ENCODE peak calls at places on chromosomes 4 and X, in nine cellular contexts. One of them, this sample, is unnamed. For H3K4me1, the result is how much of the 10 kb centered on the place peaks cover.

GRCh38 chrX:97494756-97495372 is 611.2 kb downstream of the RPA4 start:
- DNase-seq in stomach: no peak
- DNase-seq in adrenal gland: no peak
- DNase-seq in thyroid gland: no peak
- DNase-seq in BE2C: no peak
- DNase-seq in neural progenitor cell: no peak
- DNase-seq in HepG2: no peak
- DNase-seq in heart right ventricle: no peak
- DNase-seq in fibroblast of lung: no peak
- DNase-seq in this sample: no peak

GRCh38 chrX:80828232-80828631 is 18.6 kb upstream of the BRWD3 start:
- DNase-seq in stomach: no peak
- DNase-seq in adrenal gland: no peak
- DNase-seq in thyroid gland: no peak
- DNase-seq in BE2C: no peak
- DNase-seq in neural progenitor cell: no peak
- DNase-seq in HepG2: no peak
- DNase-seq in heart right ventricle: no peak
- DNase-seq in fibroblast of lung: no peak
- DNase-seq in this sample: no peak

GRCh38 chr4:187294861-187295260 is 571.2 kb upstream of the FAT1 start:
- DNase-seq in stomach: no peak
- DNase-seq in adrenal gland: no peak
- DNase-seq in thyroid gland: no peak
- DNase-seq in BE2C: no peak
- DNase-seq in neural progenitor cell: no peak
- DNase-seq in HepG2: no peak
- DNase-seq in heart right ventricle: no peak
- DNase-seq in fibroblast of lung: peak
- DNase-seq in this sample: no peak

GRCh38 chr4:2484993-2485392 is 16.1 kb downstream of the RNF4 start:
- DNase-seq in stomach: peak
- DNase-seq in adrenal gland: peak
- DNase-seq in thyroid gland: peak
- DNase-seq in BE2C: no peak
- DNase-seq in neural progenitor cell: peak
- DNase-seq in HepG2: no peak
- DNase-seq in heart right ventricle: peak
- DNase-seq in fibroblast of lung: no peak
- DNase-seq in this sample: peak

GRCh38 chr4:2247128-2248043 is 5.5 kb upstream of the HAUS3 start:
- DNase-seq in stomach: peak
- DNase-seq in adrenal gland: peak
- DNase-seq in thyroid gland: peak
- DNase-seq in BE2C: peak
- DNase-seq in neural progenitor cell: no peak
- DNase-seq in HepG2: no peak
- DNase-seq in heart right ventricle: no peak
- DNase-seq in fibroblast of lung: no peak
- DNase-seq in this sample: peak

GRCh38 chrX:12583543-12583942 is 207.7 kb upstream of the PRPS2 start:
- DNase-seq in stomach: no peak
- DNase-seq in adrenal gland: no peak
- DNase-seq in thyroid gland: no peak
- DNase-seq in BE2C: no peak
- DNase-seq in neural progenitor cell: no peak
- DNase-seq in HepG2: no peak
- DNase-seq in heart right ventricle: no peak
- DNase-seq in fibroblast of lung: no peak
- DNase-seq in this sample: peak

GRCh38 chrX:35741142-35741541 is 57.0 kb upstream of the MAGEB16 start:
- DNase-seq in stomach: no peak
- DNase-seq in adrenal gland: no peak
- DNase-seq in thyroid gland: no peak
- DNase-seq in BE2C: no peak
- DNase-seq in neural progenitor cell: no peak
- DNase-seq in HepG2: no peak
- DNase-seq in heart right ventricle: no peak
- DNase-seq in fibroblast of lung: no peak
- DNase-seq in this sample: no peak

GRCh38 chr4:128363966-128364365 is 76.4 kb upstream of the PGRMC2 start:
- DNase-seq in stomach: no peak
- DNase-seq in adrenal gland: no peak
- DNase-seq in thyroid gland: no peak
- DNase-seq in BE2C: no peak
- DNase-seq in neural progenitor cell: no peak
- DNase-seq in HepG2: no peak
- DNase-seq in heart right ventricle: no peak
- DNase-seq in fibroblast of lung: no peak
- DNase-seq in this sample: no peak

GRCh38 chr4:183906736-183907651 is 1.9 kb downstream of the STOX2 start:
- DNase-seq in stomach: no peak
- DNase-seq in adrenal gland: peak
- DNase-seq in thyroid gland: peak
- DNase-seq in BE2C: peak
- DNase-seq in neural progenitor cell: peak
- DNase-seq in HepG2: no peak
- DNase-seq in heart right ventricle: no peak
- DNase-seq in fibroblast of lung: peak
- DNase-seq in this sample: peak

GRCh38 chrX:136227948-136228584 is 23.1 kb downstream of the MAP7D3 start:
- DNase-seq in stomach: no peak
- DNase-seq in adrenal gland: no peak
- DNase-seq in thyroid gland: no peak
- DNase-seq in BE2C: no peak
- DNase-seq in neural progenitor cell: no peak
- DNase-seq in HepG2: no peak
- DNase-seq in heart right ventricle: no peak
- DNase-seq in fibroblast of lung: no peak
- DNase-seq in this sample: no peak

GRCh38 chr4:168877407-168877778 is 132.7 kb downstream of the CBR4 start:
- DNase-seq in stomach: no peak
- DNase-seq in adrenal gland: peak
- DNase-seq in thyroid gland: no peak
- DNase-seq in BE2C: no peak
- DNase-seq in neural progenitor cell: no peak
- DNase-seq in HepG2: no peak
- DNase-seq in heart right ventricle: no peak
- DNase-seq in fibroblast of lung: peak
- DNase-seq in this sample: no peak

GRCh38 chr4:120293341-120293740 is 226.7 kb upstream of the MAD2L1 start:
- DNase-seq in stomach: no peak
- DNase-seq in adrenal gland: no peak
- DNase-seq in thyroid gland: no peak
- DNase-seq in BE2C: no peak
- DNase-seq in neural progenitor cell: no peak
- DNase-seq in HepG2: no peak
- DNase-seq in heart right ventricle: no peak
- DNase-seq in fibroblast of lung: peak
- DNase-seq in this sample: no peak

GRCh38 chr4:87118826-87119225 is 101.6 kb downstream of the KLHL8 start:
- DNase-seq in stomach: no peak
- DNase-seq in adrenal gland: no peak
- DNase-seq in thyroid gland: no peak
- DNase-seq in BE2C: peak
- DNase-seq in neural progenitor cell: no peak
- DNase-seq in HepG2: no peak
- DNase-seq in heart right ventricle: no peak
- DNase-seq in fibroblast of lung: peak
- DNase-seq in this sample: no peak

DNA sequence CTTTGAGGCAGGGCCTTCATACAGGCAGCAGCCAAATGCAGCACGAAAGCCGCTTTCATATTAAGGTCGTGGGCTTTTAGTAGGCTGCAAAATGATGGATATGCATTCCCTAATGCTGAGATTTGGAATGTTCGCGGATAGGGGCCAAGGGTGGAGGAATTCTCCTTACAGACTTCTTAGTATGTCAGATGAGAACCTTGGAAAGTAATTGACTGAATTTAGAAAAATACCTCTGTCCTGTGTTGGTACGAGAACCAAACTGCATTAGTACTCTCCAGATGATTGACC is 1.1 kb downstream of the SEC24B start:
- DNase-seq in stomach: no peak
- DNase-seq in adrenal gland: no peak
- DNase-seq in thyroid gland: no peak
- DNase-seq in BE2C: no peak
- DNase-seq in neural progenitor cell: no peak
- DNase-seq in HepG2: no peak
- DNase-seq in heart right ventricle: no peak
- DNase-seq in fibroblast of lung: no peak
- DNase-seq in this sample: no peak
- H3K4me1 ChIP-seq in stomach: half or more
- H3K4me1 ChIP-seq in adrenal gland: under half
- H3K4me1 ChIP-seq in thyroid gland: under half
- H3K4me1 ChIP-seq in BE2C: under half
- H3K4me1 ChIP-seq in neural progenitor cell: under half
- H3K4me1 ChIP-seq in HepG2: half or more
- H3K4me1 ChIP-seq in heart right ventricle: half or more
- H3K4me1 ChIP-seq in fibroblast of lung: under half
- H3K4me1 ChIP-seq in this sample: under half

GRCh38 chrX:117977521-117977920 is 139.1 kb downstream of the KLHL13 start:
- DNase-seq in stomach: no peak
- DNase-seq in adrenal gland: no peak
- DNase-seq in thyroid gland: no peak
- DNase-seq in BE2C: no peak
- DNase-seq in neural progenitor cell: no peak
- DNase-seq in HepG2: no peak
- DNase-seq in heart right ventricle: no peak
- DNase-seq in fibroblast of lung: peak
- DNase-seq in this sample: no peak

GRCh38 chrX:117969782-117970181 is 146.8 kb downstream of the KLHL13 start:
- DNase-seq in stomach: no peak
- DNase-seq in adrenal gland: no peak
- DNase-seq in thyroid gland: no peak
- DNase-seq in BE2C: no peak
- DNase-seq in neural progenitor cell: no peak
- DNase-seq in HepG2: peak
- DNase-seq in heart right ventricle: no peak
- DNase-seq in fibroblast of lung: no peak
- DNase-seq in this sample: no peak

GRCh38 chrX:117969337-117969736 is 147.3 kb downstream of the KLHL13 start:
- DNase-seq in stomach: no peak
- DNase-seq in adrenal gland: no peak
- DNase-seq in thyroid gland: no peak
- DNase-seq in BE2C: no peak
- DNase-seq in neural progenitor cell: no peak
- DNase-seq in HepG2: no peak
- DNase-seq in heart right ventricle: no peak
- DNase-seq in fibroblast of lung: no peak
- DNase-seq in this sample: no peak

GRCh38 chrX:117973175-117974075 is 143.2 kb downstream of the KLHL13 start:
- DNase-seq in stomach: no peak
- DNase-seq in adrenal gland: no peak
- DNase-seq in thyroid gland: no peak
- DNase-seq in BE2C: peak
- DNase-seq in neural progenitor cell: peak
- DNase-seq in HepG2: no peak
- DNase-seq in heart right ventricle: no peak
- DNase-seq in fibroblast of lung: no peak
- DNase-seq in this sample: no peak

DNA sequence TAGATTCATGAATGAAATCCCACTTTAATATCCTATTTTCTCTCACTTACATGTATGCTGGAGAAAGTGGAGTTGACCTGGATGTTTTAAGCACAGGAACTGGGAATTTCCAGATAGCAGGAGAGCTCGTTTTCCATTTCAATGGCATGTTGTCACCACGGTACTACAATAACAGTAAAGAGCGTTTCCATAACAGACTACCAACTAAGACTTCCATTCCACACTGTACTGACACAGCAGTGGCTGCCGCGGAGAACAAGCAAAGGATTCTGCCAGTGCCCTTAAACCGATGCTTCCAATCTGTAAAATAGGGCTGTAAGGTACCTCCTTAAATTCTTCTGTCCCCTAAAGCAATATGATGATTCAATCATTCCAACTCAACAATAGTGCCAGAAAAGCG is 143.9 kb downstream of the KLHL13 start:
- DNase-seq in stomach: no peak
- DNase-seq in adrenal gland: no peak
- DNase-seq in thyroid gland: no peak
- DNase-seq in BE2C: peak
- DNase-seq in neural progenitor cell: no peak
- DNase-seq in HepG2: no peak
- DNase-seq in heart right ventricle: peak
- DNase-seq in fibroblast of lung: no peak
- DNase-seq in this sample: no peak
- H3K4me3 ChIP-seq in stomach: peak
- H3K4me3 ChIP-seq in adrenal gland: no peak
- H3K4me3 ChIP-seq in thyroid gland: no peak
- H3K4me3 ChIP-seq in BE2C: peak
- H3K4me3 ChIP-seq in neural progenitor cell: no peak
- H3K4me3 ChIP-seq in HepG2: no peak
- H3K4me3 ChIP-seq in heart right ventricle: no peak
- H3K4me3 ChIP-seq in fibroblast of lung: no peak
- H3K4me3 ChIP-seq in this sample: no peak

DNA sequence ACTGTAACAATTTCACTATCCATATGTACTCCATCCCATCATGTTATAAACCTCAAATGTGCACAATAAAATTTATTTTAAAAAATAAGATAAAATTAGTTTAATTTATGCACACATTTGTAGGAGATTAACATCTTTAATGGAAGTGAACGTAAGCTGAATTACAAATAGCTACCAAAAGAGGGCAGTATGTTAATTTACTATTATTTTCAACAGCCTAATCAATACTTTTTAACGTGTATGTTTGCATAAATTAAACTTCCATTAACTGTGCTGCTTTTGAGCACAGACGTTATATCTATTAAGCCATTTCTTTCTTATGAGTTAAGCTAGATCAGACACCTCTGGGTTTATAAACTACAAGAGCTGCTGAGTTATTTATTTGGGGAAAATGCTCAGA is 56.5 kb upstream of the PHKA2 start:
- DNase-seq in stomach: no peak
- DNase-seq in adrenal gland: no peak
- DNase-seq in thyroid gland: no peak
- DNase-seq in BE2C: no peak
- DNase-seq in neural progenitor cell: no peak
- DNase-seq in HepG2: no peak
- DNase-seq in heart right ventricle: no peak
- DNase-seq in fibroblast of lung: peak
- DNase-seq in this sample: no peak
- TF ChIP-seq CTCF in stomach: no peak
- TF ChIP-seq CTCF in adrenal gland: peak
- TF ChIP-seq CTCF in thyroid gland: peak
- TF ChIP-seq CTCF in BE2C: peak
- TF ChIP-seq CTCF in neural progenitor cell: peak
- TF ChIP-seq CTCF in HepG2: peak
- TF ChIP-seq CTCF in heart right ventricle: no peak
- TF ChIP-seq CTCF in fibroblast of lung: no peak
- TF ChIP-seq CTCF in this sample: no peak

DNA sequence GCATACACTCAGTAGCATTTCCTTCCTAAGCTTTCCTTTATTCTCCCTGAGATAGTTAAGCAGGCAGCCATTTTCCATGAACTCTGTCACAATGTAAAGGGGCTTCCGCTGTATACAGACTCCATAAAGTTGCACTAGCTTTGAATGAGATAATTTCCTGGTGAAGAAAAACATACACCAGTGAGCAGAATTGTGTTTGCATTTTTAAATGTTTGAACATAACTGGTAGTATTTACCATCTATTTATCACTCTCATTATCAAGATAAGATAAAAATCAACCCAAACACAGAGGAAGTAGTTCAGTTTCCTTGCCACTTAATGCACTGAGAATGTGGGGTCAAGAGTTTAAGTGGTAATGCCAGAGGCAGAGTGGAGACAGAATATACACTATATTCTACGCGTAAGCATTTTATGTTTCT is 54.1 kb downstream of the TXK start:
- DNase-seq in stomach: no peak
- DNase-seq in adrenal gland: no peak
- DNase-seq in thyroid gland: no peak
- DNase-seq in BE2C: no peak
- DNase-seq in neural progenitor cell: no peak
- DNase-seq in HepG2: no peak
- DNase-seq in heart right ventricle: no peak
- DNase-seq in fibroblast of lung: peak
- DNase-seq in this sample: no peak
- H3K4me1 ChIP-seq in stomach: under half
- H3K4me1 ChIP-seq in adrenal gland: under half
- H3K4me1 ChIP-seq in thyroid gland: under half
- H3K4me1 ChIP-seq in BE2C: under half
- H3K4me1 ChIP-seq in neural progenitor cell: under half
- H3K4me1 ChIP-seq in HepG2: under half
- H3K4me1 ChIP-seq in heart right ventricle: under half
- H3K4me1 ChIP-seq in fibroblast of lung: under half
- H3K4me1 ChIP-seq in this sample: under half